ENCODE peak calls at places on chromosomes 2 and 18, in four cellular contexts. One of them, this sample, is unnamed.

GRCh38 chr2:96831679-96832078 is 12.1 kb downstream of the ANKRD23 start:
- DNase-seq in heart left ventricle: no peak
- DNase-seq in psoas muscle: no peak
- DNase-seq in A549: no peak
- DNase-seq in this sample: peak; percentile 69

GRCh38 chr2:57050007-57050406 is 866.2 kb downstream of the CCDC85A start:
- DNase-seq in heart left ventricle: no peak
- DNase-seq in psoas muscle: no peak
- DNase-seq in A549: no peak
- DNase-seq in this sample: no peak

GRCh38 chr2:143759455-143759854 is 630.2 kb downstream of the ARHGAP15 start:
- DNase-seq in heart left ventricle: no peak
- DNase-seq in psoas muscle: no peak
- DNase-seq in A549: no peak
- DNase-seq in this sample: no peak

GRCh38 chr2:71926860-71927756 is 220.6 kb downstream of the CYP26B1 start:
- DNase-seq in heart left ventricle: no peak
- DNase-seq in psoas muscle: no peak
- DNase-seq in A549: no peak
- DNase-seq in this sample: no peak

GRCh38 chr18:27473359-27473758 is 288.3 kb upstream of the CHST9 start:
- DNase-seq in heart left ventricle: no peak
- DNase-seq in psoas muscle: no peak
- DNase-seq in A549: no peak
- DNase-seq in this sample: no peak

GRCh38 chr2:207143474-207144190 is 22.1 kb downstream of the KLF7 start:
- DNase-seq in heart left ventricle: peak; percentile 85
- DNase-seq in psoas muscle: peak; percentile 85
- DNase-seq in A549: no peak
- DNase-seq in this sample: peak; percentile 71

GRCh38 chr18:6575908-6576307 is 153.6 kb upstream of the ARHGAP28 start:
- DNase-seq in heart left ventricle: no peak
- DNase-seq in psoas muscle: no peak
- DNase-seq in A549: no peak
- DNase-seq in this sample: no peak

GRCh38 chr2:42055573-42056514 is 8.0 kb downstream of the PKDCC start:
- DNase-seq in heart left ventricle: no peak
- DNase-seq in psoas muscle: no peak
- DNase-seq in A549: no peak
- DNase-seq in this sample: peak; percentile 56

GRCh38 chr2:25557179-25558036 is 116.0 kb downstream of the DTNB start:
- DNase-seq in heart left ventricle: no peak
- DNase-seq in psoas muscle: no peak
- DNase-seq in A549: no peak
- DNase-seq in this sample: no peak

GRCh38 chr2:162989507-162989906 is 150.9 kb upstream of the KCNH7 start:
- DNase-seq in heart left ventricle: no peak
- DNase-seq in psoas muscle: no peak
- DNase-seq in A549: no peak
- DNase-seq in this sample: no peak

GRCh38 chr18:25345432-25345831 is 6.5 kb downstream of the ZNF521 start:
- DNase-seq in heart left ventricle: no peak
- DNase-seq in psoas muscle: no peak
- DNase-seq in A549: no peak
- DNase-seq in this sample: no peak

GRCh38 chr2:109256921-109257320 is 127.9 kb downstream of the SH3RF3 start:
- DNase-seq in heart left ventricle: no peak
- DNase-seq in psoas muscle: peak; percentile 78
- DNase-seq in A549: no peak
- DNase-seq in this sample: no peak

GRCh38 chr2:144444418-144444817 is 75.5 kb downstream of the ZEB2 start:
- DNase-seq in heart left ventricle: no peak
- DNase-seq in psoas muscle: no peak
- DNase-seq in A549: no peak
- DNase-seq in this sample: no peak

GRCh38 chr2:160363961-160364733 is 129.5 kb downstream of the RBMS1 start:
- DNase-seq in heart left ventricle: no peak
- DNase-seq in psoas muscle: no peak
- DNase-seq in A549: no peak
- DNase-seq in this sample: no peak

GRCh38 chr2:235996419-235996818 is 171.8 kb downstream of the GBX2 start:
- DNase-seq in heart left ventricle: peak; percentile 44
- DNase-seq in psoas muscle: no peak
- DNase-seq in A549: no peak
- DNase-seq in this sample: no peak

GRCh38 chr2:199693861-199694260 is 157.1 kb downstream of the FTCDNL1 start:
- DNase-seq in heart left ventricle: no peak
- DNase-seq in psoas muscle: no peak
- DNase-seq in A549: no peak
- DNase-seq in this sample: no peak

GRCh38 chr18:415627-416612 is 84.6 kb downstream of the COLEC12 start:
- DNase-seq in heart left ventricle: no peak
- DNase-seq in psoas muscle: no peak
- DNase-seq in A549: no peak
- DNase-seq in this sample: no peak

GRCh38 chr2:157393350-157393749 is 50.5 kb downstream of the CYTIP start:
- DNase-seq in heart left ventricle: no peak
- DNase-seq in psoas muscle: no peak
- DNase-seq in A549: no peak
- DNase-seq in this sample: no peak

GRCh38 chr18:1296237-1296636 is 391.6 kb downstream of the ADCYAP1 start:
- DNase-seq in heart left ventricle: no peak
- DNase-seq in psoas muscle: no peak
- DNase-seq in A549: no peak
- DNase-seq in this sample: no peak

GRCh38 chr2:60429681-60430080 is 123.8 kb downstream of the BCL11A start:
- DNase-seq in heart left ventricle: no peak
- DNase-seq in psoas muscle: no peak
- DNase-seq in A549: no peak
- DNase-seq in this sample: no peak

GRCh38 chr2:82143343-82143742 is 1838.8 kb upstream of the LRRTM1 start:
- DNase-seq in heart left ventricle: no peak
- DNase-seq in psoas muscle: no peak
- DNase-seq in A549: no peak
- DNase-seq in this sample: no peak

GRCh38 chr2:102057502-102058292 is 65.9 kb downstream of the IL1R2 start:
- DNase-seq in heart left ventricle: peak; percentile 63
- DNase-seq in psoas muscle: no peak
- DNase-seq in A549: no peak
- DNase-seq in this sample: no peak

GRCh38 chr18:76721207-76721996 is 101.0 kb upstream of the ZNF236 start:
- DNase-seq in heart left ventricle: no peak
- DNase-seq in psoas muscle: no peak
- DNase-seq in A549: no peak
- DNase-seq in this sample: no peak

GRCh38 chr2:24304098-24304497 is 56.2 kb downstream of the ITSN2 start:
- DNase-seq in heart left ventricle: peak; percentile 89
- DNase-seq in psoas muscle: peak; percentile 90
- DNase-seq in A549: no peak
- DNase-seq in this sample: peak; percentile 92

GRCh38 chr2:182435754-182436153 is 8.9 kb upstream of the PDE1A start:
- DNase-seq in heart left ventricle: no peak
- DNase-seq in psoas muscle: no peak
- DNase-seq in A549: no peak
- DNase-seq in this sample: no peak

GRCh38 chr2:128379021-128380005 is 60.6 kb upstream of the HS6ST1 start:
- DNase-seq in heart left ventricle: peak; percentile 65
- DNase-seq in psoas muscle: no peak
- DNase-seq in A549: no peak
- DNase-seq in this sample: peak; percentile 48

GRCh38 chr2:64403426-64403825 is 50.5 kb upstream of the LGALSL start:
- DNase-seq in heart left ventricle: no peak
- DNase-seq in psoas muscle: no peak
- DNase-seq in A549: no peak
- DNase-seq in this sample: no peak

GRCh38 chr2:78420132-78420531 is 605.4 kb upstream of the REG3G start:
- DNase-seq in heart left ventricle: no peak
- DNase-seq in psoas muscle: no peak
- DNase-seq in A549: no peak
- DNase-seq in this sample: no peak

GRCh38 chr2:66515743-66516142 is 80.8 kb downstream of the MEIS1 start:
- DNase-seq in heart left ventricle: no peak
- DNase-seq in psoas muscle: no peak
- DNase-seq in A549: no peak
- DNase-seq in this sample: no peak

GRCh38 chr18:38932752-38933151 is 1367.2 kb upstream of the CELF4 start:
- DNase-seq in heart left ventricle: no peak
- DNase-seq in psoas muscle: no peak
- DNase-seq in A549: no peak
- DNase-seq in this sample: no peak

GRCh38 chr18:38933322-38933721 is 1367.7 kb upstream of the CELF4 start:
- DNase-seq in heart left ventricle: no peak
- DNase-seq in psoas muscle: no peak
- DNase-seq in A549: no peak
- DNase-seq in this sample: no peak

GRCh38 chr18:38931754-38932050 is 1366.1 kb upstream of the CELF4 start:
- DNase-seq in heart left ventricle: no peak
- DNase-seq in psoas muscle: no peak
- DNase-seq in A549: no peak
- DNase-seq in this sample: no peak

GRCh38 chr18:38933910-38934510 is 1368.4 kb upstream of the CELF4 start:
- DNase-seq in heart left ventricle: no peak
- DNase-seq in psoas muscle: no peak
- DNase-seq in A549: no peak
- DNase-seq in this sample: no peak

GRCh38 chr18:38930881-38931753 is 1365.5 kb upstream of the CELF4 start:
- DNase-seq in heart left ventricle: no peak
- DNase-seq in psoas muscle: no peak
- DNase-seq in A549: no peak
- DNase-seq in this sample: no peak
- H3K4me3 ChIP-seq in heart left ventricle: no peak overlapping the region
- H3K4me3 ChIP-seq in psoas muscle: no peak overlapping the region
- H3K4me3 ChIP-seq in A549: no peak overlapping the region
- H3K4me3 ChIP-seq in this sample: no peak overlapping the region

DNA sequence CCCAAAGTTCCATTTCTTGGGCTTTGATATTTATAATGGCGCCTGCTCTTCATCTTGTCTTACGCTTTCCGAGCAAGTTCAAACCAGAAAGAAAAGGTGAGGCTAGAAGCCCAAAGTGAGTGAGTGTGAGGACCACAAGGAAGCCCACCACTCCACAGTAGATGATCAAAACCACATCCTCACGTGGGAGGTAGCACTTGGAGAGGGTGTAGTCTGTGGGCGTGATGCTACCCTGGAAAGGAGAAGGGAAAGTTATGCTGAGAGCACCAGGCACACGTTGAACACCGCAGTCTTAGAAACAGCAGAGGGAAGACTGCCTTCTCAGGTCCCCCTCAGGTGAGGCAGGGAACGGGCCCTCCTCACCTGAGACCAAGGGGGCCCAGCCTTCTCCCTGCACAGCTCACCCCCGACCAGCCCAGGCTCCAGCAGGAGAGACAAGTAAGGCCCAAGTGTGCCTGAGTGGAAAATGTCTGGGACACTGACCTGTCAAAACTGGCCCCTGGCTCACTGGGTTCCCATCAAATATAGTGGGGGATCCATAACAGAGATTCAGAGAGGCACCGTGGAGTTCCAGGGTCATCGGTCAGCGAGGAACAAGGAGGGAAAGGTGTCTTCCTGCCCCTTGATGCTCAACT is 23.6 kb downstream of the MPPE1 start:
- DNase-seq in heart left ventricle: no peak
- DNase-seq in psoas muscle: no peak
- DNase-seq in A549: no peak
- DNase-seq in this sample: no peak
- H3K4me1 ChIP-seq in heart left ventricle: no peaks in the 10 kb centered on the region
- H3K4me1 ChIP-seq in psoas muscle: no peaks in the 10 kb centered on the region
- H3K4me1 ChIP-seq in A549: peaks cover 18% of the 10 kb centered on the region
- H3K4me1 ChIP-seq in this sample: no peaks in the 10 kb centered on the region

DNA sequence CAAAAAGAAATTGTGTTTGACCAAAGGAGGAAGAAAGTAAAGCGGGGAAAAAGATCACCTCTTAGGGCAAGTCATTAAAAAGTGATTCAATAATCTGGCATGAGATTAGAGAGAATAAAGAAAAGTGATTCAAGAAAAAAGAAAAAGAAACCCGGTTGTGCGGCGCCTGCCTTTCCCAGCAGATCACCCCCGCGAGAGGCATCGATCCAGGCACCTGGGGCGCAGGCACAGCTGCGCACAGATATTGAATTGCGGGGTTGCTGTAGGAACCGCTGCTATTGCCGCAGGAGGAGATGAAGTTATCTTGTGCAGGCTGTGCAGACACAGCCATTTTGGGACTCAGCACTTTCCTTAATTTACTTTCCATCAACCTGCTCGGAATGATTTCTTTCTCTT is 71.2 kb downstream of the PLB1 start:
- DNase-seq in heart left ventricle: no peak
- DNase-seq in psoas muscle: no peak
- DNase-seq in A549: peak; percentile 30
- DNase-seq in this sample: no peak
- TF ChIP-seq CTCF in heart left ventricle: peak; percentile 45
- TF ChIP-seq CTCF in psoas muscle: no peak
- TF ChIP-seq CTCF in A549: peak; percentile 16
- TF ChIP-seq CTCF in this sample: no peak

GRCh38 chr2:40279479-40279878 is 172.4 kb downstream of the SLC8A1 start:
- DNase-seq in heart left ventricle: no peak
- DNase-seq in psoas muscle: no peak
- DNase-seq in A549: no peak
- DNase-seq in this sample: no peak

GRCh38 chr2:40281021-40281940 is 170.6 kb downstream of the SLC8A1 start:
- DNase-seq in heart left ventricle: peak; percentile 48
- DNase-seq in psoas muscle: no peak
- DNase-seq in A549: no peak
- DNase-seq in this sample: no peak

GRCh38 chr2:40282428-40282827 is 169.5 kb downstream of the SLC8A1 start:
- DNase-seq in heart left ventricle: no peak
- DNase-seq in psoas muscle: no peak
- DNase-seq in A549: no peak
- DNase-seq in this sample: no peak

GRCh38 chr2:40276076-40276475 is 175.8 kb downstream of the SLC8A1 start:
- DNase-seq in heart left ventricle: no peak
- DNase-seq in psoas muscle: no peak
- DNase-seq in A549: no peak
- DNase-seq in this sample: no peak

GRCh38 chr2:40279001-40279400 is 172.9 kb downstream of the SLC8A1 start:
- DNase-seq in heart left ventricle: no peak
- DNase-seq in psoas muscle: no peak
- DNase-seq in A549: no peak
- DNase-seq in this sample: no peak
- H3K4me3 ChIP-seq in heart left ventricle: peak overlapping the region; percentile 17
- H3K4me3 ChIP-seq in psoas muscle: peak overlapping the region; percentile 4
- H3K4me3 ChIP-seq in A549: no peak overlapping the region
- H3K4me3 ChIP-seq in this sample: no peak overlapping the region

This sample was measured in body of pancreas.